ENCODE peak calls at places on chromosomes 5 and 9, in ten cellular contexts. V is lower lobe of right lung; I is colonic mucosa; W is fibroblast of mammary gland; G is cardiac fibroblast; M is sigmoid colon; L is fibroblast of lung; E is A549; F is left ventricle myocardium inferior; H is CD8-positive, alpha-beta T cell. A is an unnamed sample.

GRCh38 chr5:148202531-148203092 is at the start of gene SPINK6:
- DNase-seq in V (no peak), I (no peak), W (peak), G (no peak), M (no peak), L (no peak), E (no peak), F (no peak), H (no peak), A (no peak)

GRCh38 chr5:32462618-32463017 is 18.1 kb upstream of the ZFR start:
- DNase-seq in V (no peak), I (no peak), W (peak), G (no peak), M (no peak), L (no peak), E (peak), F (no peak), H (no peak), A (peak)

GRCh38 chr5:103829585-103829984 is 267.0 kb upstream of the NUDT12 start:
- DNase-seq in V (no peak), I (no peak), W (no peak), G (no peak), M (no peak), L (no peak), E (peak), F (no peak), H (no peak), A (no peak)

GRCh38 chr5:135436856-135437795 is 10.0 kb downstream of the DCANP1 start:
- DNase-seq in V (no peak), I (no peak), W (no peak), G (no peak), M (no peak), L (no peak), E (no peak), F (no peak), H (peak), A (no peak)

GRCh38 chr5:142539154-142539740 is 146.6 kb downstream of the FGF1 start:
- DNase-seq in V (no peak), I (no peak), W (no peak), G (no peak), M (no peak), L (no peak), E (no peak), F (no peak), H (no peak), A (no peak)

GRCh38 chr5:14909369-14909768 is 37.8 kb upstream of the ANKH start:
- DNase-seq in V (no peak), I (no peak), W (no peak), G (no peak), M (no peak), L (no peak), E (no peak), F (no peak), H (no peak), A (no peak)

GRCh38 chr5:180049357-180049673 is 22.2 kb downstream of the RNF130 start:
- DNase-seq in V (no peak), I (no peak), W (no peak), G (no peak), M (no peak), L (no peak), E (no peak), F (no peak), H (no peak), A (no peak)

GRCh38 chr5:151214614-151215545 is 9.0 kb downstream of the CCDC69 start:
- DNase-seq in V (no peak), I (no peak), W (no peak), G (no peak), M (no peak), L (no peak), E (no peak), F (no peak), H (peak), A (no peak)

GRCh38 chr9:134226221-134226930 is 62.0 kb upstream of the RNU6ATAC start:
- DNase-seq in V (no peak), I (peak), W (peak), G (peak), M (no peak), L (peak), E (peak), F (peak), H (no peak), A (no peak)

GRCh38 chr5:125491986-125492385 is 745.5 kb upstream of the ZNF608 start:
- DNase-seq in V (no peak), I (no peak), W (no peak), G (peak), M (no peak), L (no peak), E (no peak), F (no peak), H (no peak), A (no peak)
- H3K4me3 ChIP-seq in V (no peak), I (no peak), W (no peak), G (no peak), M (peak), L (no peak), E (no peak), F (no peak), H (no peak), A (no peak)

GRCh38 chr9:4020038-4020746 is 279.7 kb downstream of the GLIS3 start:
- DNase-seq in V (no peak), I (no peak), W (peak), G (no peak), M (no peak), L (peak), E (no peak), F (no peak), H (no peak), A (no peak)
- H3K4me3 ChIP-seq in V (no peak), I (no peak), W (no peak), G (no peak), M (no peak), L (no peak), E (no peak), F (no peak), H (no peak), A (no peak)

GRCh38 chr9:69806642-69807041 is 14.0 kb upstream of the CFAP95 start:
- DNase-seq in V (no peak), I (peak), W (no peak), G (no peak), M (no peak), L (no peak), E (no peak), F (no peak), H (no peak), A (no peak)

GRCh38 chr9:69815313-69815712 is 5.3 kb upstream of the CFAP95 start:
- DNase-seq in V (no peak), I (no peak), W (no peak), G (no peak), M (no peak), L (no peak), E (no peak), F (no peak), H (no peak), A (no peak)

GRCh38 chr9:69809304-69809863 is 11.2 kb upstream of the CFAP95 start:
- DNase-seq in V (no peak), I (no peak), W (peak), G (peak), M (no peak), L (peak), E (no peak), F (no peak), H (peak), A (no peak)

GRCh38 chr9:69812068-69813000 is 8.3 kb upstream of the CFAP95 start:
- DNase-seq in V (no peak), I (no peak), W (no peak), G (no peak), M (no peak), L (no peak), E (no peak), F (no peak), H (no peak), A (no peak)

DNA sequence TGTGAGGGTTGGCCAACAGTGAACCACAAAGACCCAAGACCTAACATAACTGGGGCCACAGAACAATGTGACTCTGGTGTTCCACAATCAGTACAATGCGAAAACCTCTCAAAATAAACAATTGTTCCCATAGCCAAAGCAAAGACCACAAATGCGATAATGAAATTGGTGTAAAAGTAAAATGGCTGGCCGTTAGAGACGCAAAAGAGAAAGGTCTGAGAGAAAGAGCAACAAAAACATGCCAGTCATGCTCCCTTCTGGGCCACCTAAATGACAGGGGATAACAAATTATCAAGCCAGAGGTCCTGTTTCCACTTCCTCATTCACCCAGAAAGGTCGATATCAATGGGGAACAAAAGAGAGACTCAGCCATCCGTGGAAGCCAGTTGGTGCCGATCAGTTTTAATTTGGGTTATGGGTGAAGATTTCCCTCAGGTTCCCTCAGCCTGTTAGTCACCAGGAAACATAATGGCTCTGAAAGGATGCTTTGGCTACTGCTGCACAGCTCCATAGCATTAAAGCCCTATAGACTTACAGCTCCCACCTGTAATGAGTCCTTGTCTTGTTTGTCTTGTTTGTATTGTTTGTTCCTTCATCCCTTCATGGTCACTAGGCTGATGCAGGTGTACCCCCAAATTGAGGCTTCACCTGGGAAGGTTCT is 9.2 kb upstream of the CFAP95 start:
- DNase-seq in V (no peak), I (no peak), W (no peak), G (no peak), M (no peak), L (no peak), E (no peak), F (no peak), H (no peak), A (no peak)
- H3K4me3 ChIP-seq in V (no peak), I (no peak), W (no peak), G (no peak), M (no peak), L (no peak), E (no peak), F (no peak), H (no peak), A (no peak)

DNA sequence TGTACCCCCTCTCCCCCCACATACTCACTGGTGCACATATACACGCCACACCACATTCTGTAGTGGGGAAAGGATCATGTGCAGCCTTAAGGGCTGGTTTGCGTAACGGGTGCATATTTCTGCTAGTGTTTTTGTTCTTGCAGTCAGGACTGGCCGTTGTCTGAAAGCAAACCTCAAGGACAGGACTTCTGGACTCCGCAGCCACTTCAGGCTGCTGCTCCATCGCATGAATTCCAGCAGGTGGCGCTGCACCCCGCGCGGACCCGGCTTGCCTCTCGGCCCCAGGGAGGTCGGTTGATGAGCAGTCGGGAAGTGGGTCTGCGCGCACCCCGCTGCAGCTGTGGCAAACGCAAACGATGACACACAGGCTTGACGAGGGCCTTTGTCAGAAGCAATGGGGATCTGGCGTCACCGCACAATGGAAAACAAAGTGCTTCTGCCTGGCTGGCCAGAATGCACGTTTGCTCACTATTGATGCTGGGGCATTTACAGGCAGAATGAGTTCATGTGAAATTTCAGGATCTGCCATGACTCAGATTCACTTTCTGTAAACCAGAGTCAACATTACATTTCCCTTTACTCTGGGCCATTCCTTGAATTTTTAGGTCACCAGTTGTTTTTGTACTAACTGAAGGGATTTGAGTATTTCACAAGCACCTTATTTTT is 36.3 kb upstream of the GLRX start:
- DNase-seq in V (peak), I (peak), W (peak), G (peak), M (peak), L (peak), E (peak), F (peak), H (peak), A (peak)
- H3K4me3 ChIP-seq in V (peak), I (no peak), W (peak), G (peak), M (peak), L (peak), E (peak), F (peak), H (no peak), A (peak)

GRCh38 chr5:107661650-107662044 is 9.1 kb downstream of the EFNA5 start:
- DNase-seq in V (no peak), I (no peak), W (no peak), G (no peak), M (no peak), L (no peak), E (no peak), F (no peak), H (no peak), A (no peak)

GRCh38 chr5:107661038-107661649 is 9.6 kb downstream of the EFNA5 start:
- DNase-seq in V (no peak), I (no peak), W (no peak), G (no peak), M (no peak), L (no peak), E (no peak), F (no peak), H (no peak), A (no peak)

GRCh38 chr5:107655836-107656235 is 14.9 kb downstream of the EFNA5 start:
- DNase-seq in V (no peak), I (no peak), W (no peak), G (no peak), M (no peak), L (no peak), E (no peak), F (no peak), H (no peak), A (no peak)

GRCh38 chr5:107654827-107655226 is 15.9 kb downstream of the EFNA5 start:
- DNase-seq in V (no peak), I (no peak), W (no peak), G (no peak), M (no peak), L (no peak), E (no peak), F (no peak), H (no peak), A (no peak)

GRCh38 chr5:107658528-107658927 is 12.2 kb downstream of the EFNA5 start:
- DNase-seq in V (no peak), I (no peak), W (no peak), G (no peak), M (no peak), L (no peak), E (no peak), F (no peak), H (no peak), A (no peak)
- H3K4me3 ChIP-seq in V (no peak), I (no peak), W (no peak), G (no peak), M (no peak), L (no peak), E (no peak), F (no peak), H (no peak), A (no peak)

GRCh38 chr5:88826959-88827585 is 55.9 kb downstream of the MEF2C start:
- DNase-seq in V (no peak), I (peak), W (peak), G (peak), M (peak), L (peak), E (no peak), F (no peak), H (no peak), A (peak)
- H3K4me3 ChIP-seq in V (no peak), I (no peak), W (no peak), G (no peak), M (no peak), L (no peak), E (no peak), F (peak), H (no peak), A (no peak)

DNA sequence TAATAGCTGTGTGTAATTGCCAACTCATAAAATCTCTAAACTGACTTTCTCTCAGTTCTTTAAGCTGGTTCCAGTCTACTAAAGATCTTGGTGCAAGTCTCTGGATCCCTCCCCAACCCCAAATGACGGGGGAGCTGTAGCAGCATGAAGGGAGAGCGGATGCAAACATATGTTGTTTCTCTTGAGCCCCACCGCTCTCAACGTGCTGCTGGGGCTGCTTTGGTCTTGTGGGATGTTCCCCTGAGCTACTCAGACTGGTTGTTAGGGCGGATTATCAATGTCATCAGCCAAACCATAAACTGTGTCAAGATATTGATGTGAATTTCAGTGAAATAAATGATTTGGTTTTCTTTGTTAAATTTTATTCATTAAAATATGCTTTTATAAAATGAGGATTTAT is 40.9 kb upstream of the APC start:
- DNase-seq in V (no peak), I (no peak), W (no peak), G (no peak), M (no peak), L (no peak), E (no peak), F (no peak), H (no peak), A (no peak)
- H3K4me3 ChIP-seq in V (no peak), I (no peak), W (no peak), G (no peak), M (no peak), L (no peak), E (no peak), F (no peak), H (no peak), A (no peak)

DNA sequence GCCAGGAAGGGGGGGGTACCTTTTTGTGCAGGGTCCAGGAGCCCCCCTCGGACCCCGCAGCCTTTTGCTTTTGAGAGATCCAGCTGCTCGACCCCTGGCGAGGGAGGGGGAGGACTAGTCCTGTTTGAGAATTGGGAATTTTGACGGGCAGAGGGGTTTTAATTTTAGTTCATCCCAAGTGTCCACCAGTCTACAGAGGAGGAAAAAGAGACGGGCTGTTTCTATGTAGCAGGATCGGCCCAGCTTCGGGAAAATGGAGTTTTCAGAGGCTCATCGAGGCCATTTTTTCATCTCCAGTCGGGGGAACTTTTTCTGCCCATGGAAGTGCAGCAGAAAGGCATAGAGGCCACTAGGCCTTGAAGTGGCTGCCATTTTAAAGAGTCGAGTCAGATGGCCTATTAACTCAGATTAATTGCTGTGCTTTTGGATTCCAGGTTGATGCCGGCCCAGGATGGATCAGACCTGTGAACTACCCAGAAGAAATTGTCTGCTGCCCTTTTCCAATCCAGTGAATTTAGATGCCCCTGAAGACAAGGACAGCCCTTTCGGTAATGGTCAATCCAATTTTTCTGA is 1.2 kb downstream of the NSD1 start:
- DNase-seq in V (no peak), I (no peak), W (no peak), G (no peak), M (peak), L (peak), E (no peak), F (no peak), H (no peak), A (no peak)
- H3K4me3 ChIP-seq in V (peak), I (peak), W (peak), G (peak), M (peak), L (peak), E (peak), F (peak), H (peak), A (peak)